ENCODE peak calls at places on chromosome 4, in nine cellular contexts. A is AG08395; T is fibroblast of pulmonary artery; W is posterior cingulate gyrus; R is NCI-H1417; B is H54; I is stimulated activated CD8-positive, alpha-beta memory T cell treated with anti-CD3 and anti-CD28 coated beads, Interleukin-7, amount 100 ng/mL, for 1 hour; M is adrenal gland; L is stimulated activated CD4-positive, alpha-beta T cell treated with anti-CD3 and anti-CD28 coated beads, Interleukin-1b, Interleukin-23, amount 100 ng/mL, for 1 hour. Z is an unnamed sample.
A peak's percentile ranks its signal among the peaks of the same experiment; 100 is the strongest.

GRCh38 chr4:118823471-118823870 is 12.5 kb downstream of the SEC24D start:
- DNase-seq in A (no peak), T (no peak), W (no peak), R (no peak), B (no peak), I (no peak), M (no peak), L (no peak), Z (no peak)

GRCh38 chr4:153008578-153009199 is 72.6 kb downstream of the FHDC1 start:
- DNase-seq in A (no peak), T (no peak), W (no peak), R (no peak), B (no peak), I (no peak), M (no peak), L (no peak), Z (no peak)

GRCh38 chr4:11589676-11590075 is 161.0 kb upstream of the HS3ST1 start:
- DNase-seq in A (no peak), T (peak; percentile 55), W (no peak), R (no peak), B (no peak), I (no peak), M (no peak), L (no peak), Z (no peak)

GRCh38 chr4:87119965-87120364 is 100.5 kb downstream of the KLHL8 start:
- DNase-seq in A (no peak), T (no peak), W (no peak), R (no peak), B (no peak), I (no peak), M (no peak), L (no peak), Z (no peak)

GRCh38 chr4:147325566-147325965 is 155.3 kb upstream of the EDNRA start:
- DNase-seq in A (peak; percentile 18), T (no peak), W (no peak), R (no peak), B (no peak), I (no peak), M (no peak), L (no peak), Z (no peak)

GRCh38 chr4:73505567-73505966 is 24.0 kb downstream of the AFM start:
- DNase-seq in A (no peak), T (no peak), W (no peak), R (no peak), B (no peak), I (no peak), M (no peak), L (no peak), Z (no peak)

GRCh38 chr4:141119071-141119470 is 14.2 kb downstream of the RNF150 start:
- DNase-seq in A (no peak), T (no peak), W (no peak), R (no peak), B (no peak), I (no peak), M (no peak), L (no peak), Z (no peak)

GRCh38 chr4:184322328-184323025 is 104.8 kb upstream of the ENPP6 start:
- DNase-seq in A (no peak), T (no peak), W (no peak), R (no peak), B (no peak), I (no peak), M (no peak), L (no peak), Z (no peak)

GRCh38 chr4:139564502-139564901 is 8.5 kb upstream of the SETD7 start:
- DNase-seq in A (no peak), T (no peak), W (no peak), R (no peak), B (no peak), I (no peak), M (no peak), L (no peak), Z (no peak)

Z was measured in RPMI7951.